ENCODE peak calls at places on chromosomes 6 and 20, in ten cellular contexts. R is fibroblast of the aortic adventitia, K is hepatocyte, B is cardiac muscle cell, E is BE2C, L is BJ, C is kidney, W is mesendoderm, F is pancreas, V is fibroblast of mammary gland. U is an unnamed sample.

GRCh38 chr6:141153563-141153962 is 979.2 kb upstream of the GJE1 start:
- DNase-seq in R (no peak), K (no peak), B (no peak), E (no peak), L (no peak), C (no peak), W (peak; percentile 41), F (no peak), V (no peak), U (peak; percentile 94)

GRCh38 chr6:6684365-6684833 is 95.9 kb downstream of the LY86 start:
- DNase-seq in R (no peak), K (no peak), B (no peak), E (peak; percentile 24), L (no peak), C (no peak), W (no peak), F (no peak), V (no peak), U (no peak)

GRCh38 chr20:19735446-19735845 is 22.6 kb upstream of the RIN2 start:
- DNase-seq in R (peak; percentile 88), K (peak; percentile 69), B (peak; percentile 88), E (peak; percentile 77), L (no peak), C (peak; percentile 86), W (peak; percentile 73), F (peak; percentile 24), V (peak; percentile 91), U (no peak)

GRCh38 chr6:112951829-112952228 is 604.7 kb downstream of the RFPL4B start:
- DNase-seq in R (no peak), K (no peak), B (peak; percentile 66), E (no peak), L (no peak), C (no peak), W (no peak), F (no peak), V (no peak), U (no peak)

GRCh38 chr20:62482136-62482833 is 6.5 kb upstream of the GATA5 start:
- DNase-seq in R (no peak), K (peak; percentile 62), B (no peak), E (no peak), L (no peak), C (no peak), W (no peak), F (no peak), V (no peak), U (no peak)

GRCh38 chr6:44135875-44136274 is 8.5 kb downstream of the TMEM63B start:
- DNase-seq in R (no peak), K (no peak), B (no peak), E (no peak), L (no peak), C (no peak), W (no peak), F (no peak), V (no peak), U (peak; percentile 27)

GRCh38 chr20:10553326-10553984 is 118.3 kb downstream of the SLX4IP start:
- DNase-seq in R (peak; percentile 88), K (peak; percentile 81), B (peak; percentile 84), E (peak; percentile 68), L (no peak), C (peak; percentile 78), W (peak; percentile 78), F (peak; percentile 50), V (peak; percentile 80), U (peak; percentile 87)

GRCh38 chr20:53226788-53227187 is 254.6 kb downstream of the TSHZ2 start:
- DNase-seq in R (no peak), K (no peak), B (no peak), E (no peak), L (no peak), C (no peak), W (no peak), F (no peak), V (no peak), U (no peak)

GRCh38 chr6:104956663-104957294 is at the start of gene LIN28B:
- DNase-seq in R (no peak), K (no peak), B (no peak), E (no peak), L (no peak), C (no peak), W (peak; percentile 80), F (no peak), V (no peak), U (no peak)

GRCh38 chr6:104955927-104956662 is 812 bp upstream of the LIN28B start:
- DNase-seq in R (no peak), K (peak; percentile 55), B (no peak), E (peak; percentile 81), L (no peak), C (no peak), W (peak; percentile 94), F (no peak), V (no peak), U (peak; percentile 94)

GRCh38 chr6:104958178-104958520 is 1.2 kb downstream of the LIN28B start:
- DNase-seq in R (no peak), K (no peak), B (no peak), E (no peak), L (no peak), C (no peak), W (no peak), F (no peak), V (no peak), U (no peak)

GRCh38 chr6:104958720-104959452 is 2.0 kb downstream of the LIN28B start:
- DNase-seq in R (no peak), K (peak; percentile 40), B (no peak), E (no peak), L (no peak), C (no peak), W (peak; percentile 70), F (no peak), V (no peak), U (peak; percentile 56)

GRCh38 chr6:104957301-104958177 is 632 bp downstream of the LIN28B start:
- DNase-seq in R (no peak), K (peak; percentile 30), B (no peak), E (peak; percentile 61), L (no peak), C (no peak), W (peak; percentile 82), F (no peak), V (no peak), U (peak; percentile 96)
- H3K4me3 ChIP-seq in R (no peak overlapping the region), K (peak overlapping the region; percentile 63), B (peak overlapping the region; percentile 76), E (peak overlapping the region; percentile 96), L (no peak overlapping the region), C (no peak overlapping the region), W (peak overlapping the region; percentile 76), F (no peak overlapping the region), V (no peak overlapping the region), U (peak overlapping the region; percentile 57)

DNA sequence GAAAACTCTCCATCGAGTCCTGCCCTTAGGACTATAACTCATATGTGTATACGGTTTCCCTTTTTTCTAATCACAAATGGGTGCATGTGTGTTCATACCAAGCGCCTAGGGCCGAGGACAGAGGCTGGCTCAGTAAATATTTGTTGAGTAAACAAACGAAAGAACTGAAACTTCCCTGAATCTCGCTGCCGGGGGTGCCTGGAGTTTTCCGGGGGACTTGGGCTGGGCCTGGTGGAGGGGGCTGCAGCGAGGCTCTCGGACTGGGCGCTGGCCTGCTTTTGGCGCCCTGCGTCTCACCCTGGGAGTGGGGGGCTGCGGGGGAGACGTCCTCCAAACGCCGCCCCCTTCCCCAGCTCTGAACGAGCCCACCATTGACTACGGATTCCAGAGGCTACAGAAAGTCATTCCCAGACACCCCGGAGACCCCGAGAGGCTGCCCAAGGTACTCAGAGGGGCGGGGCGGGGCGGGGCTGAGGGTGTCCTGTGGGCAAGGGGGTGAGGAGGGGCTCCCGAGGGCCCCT is 49.0 kb downstream of the CPXM1 start:
- DNase-seq in R (no peak), K (no peak), B (no peak), E (no peak), L (no peak), C (no peak), W (no peak), F (peak; percentile 37), V (no peak), U (no peak)
- H3K4me3 ChIP-seq in R (peak overlapping the region; percentile 35), K (peak overlapping the region; percentile 30), B (no peak overlapping the region), E (no peak overlapping the region), L (peak overlapping the region; percentile 23), C (peak overlapping the region; percentile 29), W (no peak overlapping the region), F (peak overlapping the region; percentile 34), V (peak overlapping the region; percentile 13), U (peak overlapping the region; percentile 62)

GRCh38 chr6:111591370-111591900 is 14.2 kb downstream of the TRAF3IP2 start:
- DNase-seq in R (peak; percentile 100), K (peak; percentile 90), B (peak; percentile 98), E (peak; percentile 94), L (peak; percentile 96), C (peak; percentile 88), W (no peak), F (peak; percentile 59), V (peak; percentile 100), U (no peak)

GRCh38 chr6:111592726-111593515 is 12.8 kb downstream of the TRAF3IP2 start:
- DNase-seq in R (no peak), K (no peak), B (no peak), E (no peak), L (no peak), C (no peak), W (peak; percentile 38), F (no peak), V (no peak), U (peak; percentile 52)

GRCh38 chr6:111590209-111590955 is 15.3 kb downstream of the TRAF3IP2 start:
- DNase-seq in R (no peak), K (no peak), B (no peak), E (no peak), L (no peak), C (no peak), W (no peak), F (no peak), V (peak; percentile 53), U (no peak)

GRCh38 chr6:111593516-111593824 is 12.2 kb downstream of the TRAF3IP2 start:
- DNase-seq in R (no peak), K (no peak), B (no peak), E (no peak), L (no peak), C (no peak), W (no peak), F (no peak), V (no peak), U (no peak)

DNA sequence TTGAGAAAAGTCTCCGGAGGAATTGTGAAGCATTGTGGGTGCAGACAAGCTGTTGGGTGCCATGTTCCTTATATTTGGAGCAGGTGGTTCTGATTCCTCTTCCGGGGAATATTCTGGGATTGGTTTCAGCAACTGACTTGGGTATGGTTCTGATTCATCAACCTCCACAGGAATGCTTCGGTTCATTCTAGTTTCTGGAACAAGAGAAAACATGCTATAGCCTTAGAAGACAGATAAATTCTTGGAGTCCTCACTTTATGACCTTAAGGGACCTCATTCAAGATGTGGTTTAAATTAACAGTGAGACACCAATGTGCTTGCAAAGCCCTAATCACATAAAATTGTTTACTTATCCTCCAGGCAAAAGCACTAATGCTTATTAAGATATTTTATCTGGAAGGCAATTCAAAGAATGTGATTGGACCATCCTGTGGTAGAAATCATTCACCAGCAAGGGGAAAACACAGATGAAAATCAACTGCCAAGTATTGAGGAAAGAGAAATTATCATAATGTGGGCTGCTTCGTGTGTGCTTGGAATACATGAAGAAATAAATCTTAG is 13.7 kb downstream of the TRAF3IP2 start:
- DNase-seq in R (peak; percentile 88), K (no peak), B (peak; percentile 56), E (no peak), L (peak; percentile 85), C (no peak), W (no peak), F (no peak), V (peak; percentile 89), U (no peak)
- H3K4me3 ChIP-seq in R (no peak overlapping the region), K (no peak overlapping the region), B (no peak overlapping the region), E (peak overlapping the region; percentile 41), L (no peak overlapping the region), C (peak overlapping the region; percentile 4), W (no peak overlapping the region), F (no peak overlapping the region), V (peak overlapping the region; percentile 22), U (no peak overlapping the region)

GRCh38 chr6:157037165-157037564 is 260.0 kb downstream of the ARID1B start:
- DNase-seq in R (peak; percentile 51), K (peak; percentile 16), B (no peak), E (no peak), L (no peak), C (no peak), W (no peak), F (no peak), V (peak; percentile 43), U (peak; percentile 44)

GRCh38 chr6:157033428-157034140 is 256.4 kb downstream of the ARID1B start:
- DNase-seq in R (peak; percentile 53), K (no peak), B (peak; percentile 22), E (no peak), L (no peak), C (no peak), W (no peak), F (no peak), V (peak; percentile 31), U (no peak)

GRCh38 chr6:157035576-157035975 is 258.4 kb downstream of the ARID1B start:
- DNase-seq in R (no peak), K (no peak), B (no peak), E (no peak), L (no peak), C (no peak), W (no peak), F (no peak), V (no peak), U (no peak)

GRCh38 chr6:157034433-157035230 is 257.5 kb downstream of the ARID1B start:
- DNase-seq in R (peak; percentile 82), K (peak; percentile 50), B (peak; percentile 76), E (no peak), L (no peak), C (no peak), W (peak; percentile 73), F (no peak), V (peak; percentile 76), U (peak; percentile 77)

DNA sequence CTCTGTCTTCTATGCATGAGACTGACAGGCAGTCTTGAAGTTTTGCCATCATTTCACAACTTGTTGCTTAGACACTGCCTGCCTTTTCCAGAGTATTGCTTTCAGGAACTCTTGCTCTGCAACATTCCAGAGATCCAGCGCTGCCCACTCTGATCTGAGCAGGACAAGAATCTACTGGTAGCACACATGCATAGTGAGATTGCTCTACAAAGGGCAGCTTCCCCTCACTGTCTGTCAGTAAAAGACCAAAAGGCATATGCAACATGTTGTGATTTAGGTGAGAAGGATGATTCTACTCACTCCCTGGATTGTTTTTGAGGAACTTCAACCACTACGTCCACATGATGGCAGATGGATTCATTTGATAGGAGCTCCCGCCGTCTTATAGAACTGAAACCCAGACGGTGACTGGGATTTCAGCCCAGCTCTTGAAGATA is 259.1 kb downstream of the ARID1B start:
- DNase-seq in R (peak; percentile 72), K (peak; percentile 50), B (peak; percentile 70), E (no peak), L (no peak), C (no peak), W (peak; percentile 61), F (no peak), V (peak; percentile 48), U (peak; percentile 54)
- H3K4me3 ChIP-seq in R (no peak overlapping the region), K (no peak overlapping the region), B (no peak overlapping the region), E (no peak overlapping the region), L (no peak overlapping the region), C (no peak overlapping the region), W (no peak overlapping the region), F (no peak overlapping the region), V (no peak overlapping the region), U (no peak overlapping the region)